ENCODE peak calls at places on chromosomes 11 and 22, in ten cellular contexts. X, D, A, T, F, E, Y, W, N and S are unnamed samples.

GRCh38 chr11:122652495-122652894 is 3.0 kb upstream of the UBASH3B start:
- DNase-seq in X (no peak), D (no peak), A (no peak), T (no peak), F (no peak), E (no peak), Y (no peak), W (no peak), N (no peak), S (no peak)

GRCh38 chr22:20021196-20022181 is 579 bp downstream of the TANGO2 start:
- DNase-seq in X (no peak), D (peak; percentile 85), A (no peak), T (no peak), F (peak; percentile 33), E (peak; percentile 45), Y (peak; percentile 46), W (peak; percentile 85), N (peak; percentile 72), S (peak; percentile 40)

GRCh38 chr11:10637629-10638028 is 55.9 kb downstream of the IRAG1 start:
- DNase-seq in X (no peak), D (no peak), A (no peak), T (no peak), F (no peak), E (no peak), Y (no peak), W (no peak), N (no peak), S (no peak)

GRCh38 chr11:57477507-57478189 is 17.3 kb downstream of the RTN4RL2 start:
- DNase-seq in X (no peak), D (peak; percentile 86), A (no peak), T (peak; percentile 48), F (no peak), E (no peak), Y (no peak), W (no peak), N (peak; percentile 81), S (no peak)

GRCh38 chr22:26835929-26836528 is 178.6 kb downstream of the MIAT start:
- DNase-seq in X (no peak), D (peak; percentile 36), A (no peak), T (peak; percentile 94), F (peak; percentile 50), E (peak; percentile 17), Y (no peak), W (no peak), N (peak; percentile 29), S (peak; percentile 69)

GRCh38 chr11:60809691-60810090 is 24.6 kb downstream of the MS4A10 start:
- DNase-seq in X (no peak), D (no peak), A (no peak), T (no peak), F (no peak), E (no peak), Y (no peak), W (no peak), N (no peak), S (no peak)

GRCh38 chr11:130527648-130528300 is 79.3 kb downstream of the ADAMTS15 start:
- DNase-seq in X (no peak), D (no peak), A (no peak), T (no peak), F (peak; percentile 61), E (peak; percentile 66), Y (peak; percentile 82), W (no peak), N (no peak), S (peak; percentile 52)

GRCh38 chr11:121544956-121545355 is 92.2 kb upstream of the SORL1-AS1 start:
- DNase-seq in X (no peak), D (no peak), A (no peak), T (no peak), F (peak; percentile 44), E (no peak), Y (no peak), W (no peak), N (no peak), S (no peak)

GRCh38 chr11:76030286-76030685 is 176.0 kb downstream of the WNT11 start:
- DNase-seq in X (no peak), D (no peak), A (peak; percentile 58), T (peak; percentile 27), F (no peak), E (no peak), Y (peak; percentile 96), W (no peak), N (no peak), S (peak; percentile 34)

DNA sequence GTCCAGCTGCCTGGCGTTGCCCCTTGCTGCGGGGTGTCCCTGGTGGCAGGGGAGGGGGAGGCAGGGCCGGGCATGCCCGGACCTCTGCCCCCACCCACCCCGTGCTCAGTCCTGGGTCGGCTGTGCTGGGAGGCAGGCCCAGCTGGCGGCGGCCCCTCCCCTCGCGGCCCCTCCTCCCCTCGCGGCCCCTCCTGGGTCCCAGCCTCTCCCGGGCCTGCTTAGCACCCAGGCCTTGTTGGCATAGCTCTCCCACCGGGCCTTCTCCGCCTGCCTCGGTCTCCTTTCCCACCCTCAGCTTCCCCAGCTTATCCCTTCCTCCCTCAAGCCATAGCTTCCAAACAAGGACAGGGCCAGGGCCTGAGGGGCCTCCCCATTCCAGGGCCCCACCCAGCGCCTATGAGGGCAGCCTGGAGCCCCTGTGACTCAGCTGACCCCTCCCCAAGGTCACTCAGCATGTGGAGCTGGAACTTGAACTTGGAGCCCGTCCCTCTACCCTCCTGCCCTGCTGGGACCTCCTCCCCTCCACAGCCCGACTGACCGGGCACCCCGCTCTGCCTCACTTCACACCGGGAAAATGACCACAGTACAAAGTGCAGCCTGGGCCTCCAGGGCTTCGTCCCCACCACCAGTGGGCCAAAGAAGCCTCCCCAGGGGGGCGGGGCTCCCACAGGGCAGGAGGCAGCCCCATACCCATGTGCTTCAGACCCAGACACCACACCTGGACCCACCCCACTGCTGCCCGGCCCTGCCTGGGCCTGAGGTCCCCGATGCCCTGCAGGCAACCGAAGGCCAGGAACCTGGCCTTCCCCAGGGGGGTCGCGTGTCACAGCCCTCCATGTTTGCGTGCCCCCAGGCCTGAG is 1.2 kb downstream of the EPS8L2 start:
- DNase-seq in X (no peak), D (peak; percentile 56), A (no peak), T (peak; percentile 62), F (no peak), E (no peak), Y (no peak), W (peak; percentile 71), N (peak; percentile 59), S (peak; percentile 8)
- TF ChIP-seq CTCF in X (no peak), D (no peak), A (peak; percentile 31), T (peak; percentile 14), F (no peak), E (no peak), Y (no peak), W (no peak), N (no peak), S (no peak)

GRCh38 chr11:74926304-74927030 is 22.4 kb downstream of the XRRA1 start:
- DNase-seq in X (no peak), D (no peak), A (no peak), T (no peak), F (peak; percentile 49), E (no peak), Y (peak; percentile 63), W (no peak), N (no peak), S (no peak)
- H3K4me3 ChIP-seq in X (no peak overlapping the region), D (no peak overlapping the region), A (no peak overlapping the region), T (no peak overlapping the region), F (no peak overlapping the region), E (no peak overlapping the region), Y (no peak overlapping the region), W (no peak overlapping the region), N (no peak overlapping the region), S (no peak overlapping the region)

GRCh38 chr11:973237-973636 is 47.6 kb downstream of the AP2A2 start:
- DNase-seq in X (no peak), D (no peak), A (no peak), T (no peak), F (no peak), E (no peak), Y (no peak), W (no peak), N (no peak), S (no peak)

GRCh38 chr11:978073-978720 is 52.5 kb downstream of the AP2A2 start:
- DNase-seq in X (no peak), D (no peak), A (no peak), T (no peak), F (no peak), E (no peak), Y (no peak), W (no peak), N (no peak), S (no peak)

GRCh38 chr11:976431-977160 is 50.9 kb downstream of the AP2A2 start:
- DNase-seq in X (no peak), D (no peak), A (no peak), T (no peak), F (peak; percentile 39), E (no peak), Y (peak; percentile 53), W (no peak), N (no peak), S (peak; percentile 61)

GRCh38 chr11:978781-979180 is 53.1 kb downstream of the AP2A2 start:
- DNase-seq in X (no peak), D (no peak), A (no peak), T (no peak), F (no peak), E (no peak), Y (no peak), W (no peak), N (no peak), S (no peak)

DNA sequence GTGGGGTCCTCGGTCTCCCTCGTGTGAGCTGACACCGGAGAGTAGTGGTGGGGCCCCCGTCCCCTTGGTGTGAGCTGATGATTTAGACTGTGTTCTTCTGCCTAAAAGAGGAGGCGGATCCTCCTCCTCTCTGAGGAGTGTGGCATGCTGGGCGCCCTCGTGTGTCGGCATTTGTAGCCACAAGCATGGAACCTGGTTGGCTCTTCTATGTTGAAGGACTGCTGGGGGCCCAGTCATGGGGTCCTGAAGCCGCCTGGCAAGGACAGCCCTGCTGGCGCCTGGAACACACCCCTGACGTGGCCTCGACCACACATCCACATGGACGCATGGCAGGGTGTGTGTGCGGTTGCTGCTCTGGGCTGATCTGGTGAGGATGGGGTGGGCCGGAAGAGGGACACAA is 50.2 kb downstream of the AP2A2 start:
- DNase-seq in X (no peak), D (no peak), A (no peak), T (peak; percentile 82), F (peak; percentile 37), E (peak; percentile 67), Y (peak; percentile 10), W (no peak), N (no peak), S (peak; percentile 59)
- TF ChIP-seq CTCF in X (no peak), D (no peak), A (no peak), T (peak; percentile 74), F (peak; percentile 10), E (peak; percentile 46), Y (no peak), W (no peak), N (no peak), S (peak; percentile 22)

DNA sequence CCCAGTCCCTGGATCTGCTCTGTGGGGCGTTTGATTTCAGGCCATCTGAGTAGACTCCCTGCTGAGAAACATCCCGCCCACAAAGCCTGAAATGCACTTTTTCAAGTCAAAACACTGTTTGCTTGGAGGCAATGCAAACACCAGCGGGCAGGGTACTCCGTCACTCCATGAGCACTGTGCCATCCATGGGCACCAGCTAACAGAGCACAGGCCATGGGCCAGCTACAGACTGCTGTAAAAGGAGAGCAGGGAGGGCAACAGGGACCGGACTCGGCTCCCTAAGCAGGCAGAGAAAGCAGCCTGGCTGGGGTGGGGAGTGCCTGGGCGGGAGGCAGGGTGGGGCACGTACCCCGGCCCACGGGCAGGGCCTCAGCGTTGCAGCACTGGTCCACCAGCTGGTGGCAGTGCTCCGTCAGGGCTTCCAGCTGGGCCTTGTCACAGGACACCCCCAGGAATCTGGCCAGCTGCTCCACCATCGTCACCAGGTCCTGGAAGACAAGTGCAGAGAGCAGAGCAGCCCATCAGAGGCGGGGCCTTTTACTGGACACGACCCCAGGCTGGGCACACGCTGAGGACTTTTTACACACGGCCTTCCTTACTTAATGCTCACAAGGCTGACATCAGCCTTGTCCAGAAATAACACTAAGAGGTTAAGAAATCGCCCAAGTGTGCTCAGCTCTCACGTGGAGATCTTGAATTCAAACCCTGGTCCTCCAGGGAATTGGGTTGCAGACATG is 16.8 kb upstream of the EFCAB6 start:
- DNase-seq in X (no peak), D (no peak), A (no peak), T (peak; percentile 65), F (peak; percentile 49), E (peak; percentile 46), Y (peak; percentile 10), W (peak; percentile 59), N (no peak), S (peak; percentile 66)
- H3K4me3 ChIP-seq in X (no peak overlapping the region), D (no peak overlapping the region), A (no peak overlapping the region), T (no peak overlapping the region), F (no peak overlapping the region), E (no peak overlapping the region), Y (no peak overlapping the region), W (no peak overlapping the region), N (no peak overlapping the region), S (no peak overlapping the region)